ENCODE peak calls at places on chromosomes 6 and 20, in five cellular contexts. One of them, this sample, is unnamed.

GRCh38 chr6:170360476-170360875 is 53.9 kb downstream of the FAM120B start:
- DNase-seq in GM10248: no peak
- DNase-seq in Right ventricle myocardium inferior: no peak
- DNase-seq in non-pigmented ciliary epithelial cell: no peak
- DNase-seq in RWPE1: no peak
- DNase-seq in this sample: no peak

GRCh38 chr6:25998379-25998778 is 35.8 kb downstream of the TRIM38 start:
- DNase-seq in Right ventricle myocardium inferior: no peak
- DNase-seq in GM10248: no peak
- DNase-seq in non-pigmented ciliary epithelial cell: no peak
- DNase-seq in RWPE1: peak
- DNase-seq in this sample: no peak

GRCh38 chr20:5033566-5033965 is 32.3 kb upstream of the SLC23A2 start:
- DNase-seq in non-pigmented ciliary epithelial cell: peak
- DNase-seq in GM10248: no peak
- DNase-seq in RWPE1: no peak
- DNase-seq in Right ventricle myocardium inferior: no peak
- DNase-seq in this sample: no peak

GRCh38 chr6:39263299-39264037 is 34.2 kb upstream of the KCNK5 start:
- DNase-seq in GM10248: no peak
- DNase-seq in non-pigmented ciliary epithelial cell: no peak
- DNase-seq in Right ventricle myocardium inferior: no peak
- DNase-seq in RWPE1: no peak
- DNase-seq in this sample: no peak

GRCh38 chr6:109008537-109008950 is 86.1 kb downstream of the SESN1 start:
- DNase-seq in GM10248: no peak
- DNase-seq in RWPE1: no peak
- DNase-seq in non-pigmented ciliary epithelial cell: no peak
- DNase-seq in Right ventricle myocardium inferior: no peak
- DNase-seq in this sample: no peak

GRCh38 chr6:8080338-8081151 is 16.4 kb upstream of the BLOC1S5 start:
- DNase-seq in RWPE1: peak
- DNase-seq in GM10248: no peak
- DNase-seq in non-pigmented ciliary epithelial cell: peak
- DNase-seq in Right ventricle myocardium inferior: no peak
- DNase-seq in this sample: no peak

GRCh38 chr6:219641-220198 is 72.6 kb upstream of the DUSP22 start:
- DNase-seq in non-pigmented ciliary epithelial cell: no peak
- DNase-seq in GM10248: no peak
- DNase-seq in RWPE1: peak
- DNase-seq in Right ventricle myocardium inferior: peak
- DNase-seq in this sample: no peak

GRCh38 chr6:43623880-43624785 is 4.9 kb downstream of the GTPBP2 start:
- DNase-seq in GM10248: no peak
- DNase-seq in Right ventricle myocardium inferior: no peak
- DNase-seq in non-pigmented ciliary epithelial cell: no peak
- DNase-seq in RWPE1: no peak
- DNase-seq in this sample: no peak

GRCh38 chr6:162621246-162621645 is 106.3 kb downstream of the PRKN start:
- DNase-seq in GM10248: no peak
- DNase-seq in Right ventricle myocardium inferior: no peak
- DNase-seq in non-pigmented ciliary epithelial cell: peak
- DNase-seq in RWPE1: peak
- DNase-seq in this sample: no peak

GRCh38 chr6:67121115-67121514 is 1414.1 kb upstream of the EYS start:
- DNase-seq in Right ventricle myocardium inferior: no peak
- DNase-seq in GM10248: no peak
- DNase-seq in non-pigmented ciliary epithelial cell: no peak
- DNase-seq in RWPE1: no peak
- DNase-seq in this sample: no peak

GRCh38 chr6:91781946-91782345 is 1195.1 kb upstream of the MAP3K7 start:
- DNase-seq in Right ventricle myocardium inferior: no peak
- DNase-seq in RWPE1: no peak
- DNase-seq in GM10248: no peak
- DNase-seq in non-pigmented ciliary epithelial cell: no peak
- DNase-seq in this sample: peak

GRCh38 chr6:125111219-125111983 is 42.2 kb upstream of the TPD52L1 start:
- DNase-seq in non-pigmented ciliary epithelial cell: no peak
- DNase-seq in RWPE1: no peak
- DNase-seq in Right ventricle myocardium inferior: no peak
- DNase-seq in GM10248: no peak
- DNase-seq in this sample: no peak

GRCh38 chr6:48764261-48764660 is 653.3 kb upstream of the PTCHD4 start:
- DNase-seq in RWPE1: no peak
- DNase-seq in Right ventricle myocardium inferior: no peak
- DNase-seq in GM10248: no peak
- DNase-seq in non-pigmented ciliary epithelial cell: no peak
- DNase-seq in this sample: no peak

GRCh38 chr6:160293844-160294243 is 35.2 kb upstream of the SLC22A2 start:
- DNase-seq in GM10248: no peak
- DNase-seq in non-pigmented ciliary epithelial cell: no peak
- DNase-seq in Right ventricle myocardium inferior: no peak
- DNase-seq in RWPE1: no peak
- DNase-seq in this sample: no peak

GRCh38 chr6:170476360-170476759 is 76.7 kb downstream of the PSMB1 start:
- DNase-seq in RWPE1: no peak
- DNase-seq in GM10248: no peak
- DNase-seq in non-pigmented ciliary epithelial cell: no peak
- DNase-seq in Right ventricle myocardium inferior: no peak
- DNase-seq in this sample: no peak

GRCh38 chr6:134674562-134674961 is 275.3 kb downstream of the ALDH8A1 start:
- DNase-seq in GM10248: no peak
- DNase-seq in non-pigmented ciliary epithelial cell: no peak
- DNase-seq in Right ventricle myocardium inferior: no peak
- DNase-seq in RWPE1: no peak
- DNase-seq in this sample: peak

This sample was measured in NCI-H2081.